ENCODE peak calls at places on chromosomes 3 and 15, in four cellular contexts. H is ovary, M is stomach, L is K562. C is an unnamed sample. For H3K27me3, the result is how much of the 10 kb centered on the place peaks cover.

GRCh38 chr3:111901617-111902016 is 42.6 kb downstream of the PHLDB2 start:
- DNase-seq in H (no peak), M (no peak), L (no peak), C (no peak)

GRCh38 chr3:60364475-60364874 is 886.8 kb downstream of the FHIT start:
- DNase-seq in H (no peak), M (no peak), L (no peak), C (no peak)

GRCh38 chr15:89888214-89888804 is 5.5 kb downstream of the AP3S2 start:
- DNase-seq in H (no peak), M (no peak), L (peak), C (no peak)

GRCh38 chr3:173745952-173746682 is 348.6 kb downstream of the NLGN1 start:
- DNase-seq in H (no peak), M (no peak), L (peak), C (no peak)

GRCh38 chr15:37880009-37880834 is 54.2 kb upstream of the TMCO5A start:
- DNase-seq in H (no peak), M (no peak), L (peak), C (no peak)

GRCh38 chr3:74642876-74643275 is 28.4 kb upstream of the CNTN3 start:
- DNase-seq in H (no peak), M (no peak), L (no peak), C (no peak)

GRCh38 chr3:61627768-61628185 is 66.4 kb downstream of the PTPRG start:
- DNase-seq in H (no peak), M (no peak), L (no peak), C (no peak)

GRCh38 chr15:71515375-71516186 is 294.8 kb upstream of the NR2E3 start:
- DNase-seq in H (no peak), M (no peak), L (no peak), C (no peak)

GRCh38 chr3:89059201-89059600 is 48.2 kb upstream of the EPHA3 start:
- DNase-seq in H (no peak), M (no peak), L (no peak), C (no peak)

GRCh38 chr3:24263069-24263668 is 231.5 kb downstream of the THRB start:
- DNase-seq in H (no peak), M (no peak), L (no peak), C (no peak)

GRCh38 chr3:54830658-54831057 is 97.2 kb downstream of the LRTM1 start:
- DNase-seq in H (no peak), M (no peak), L (peak), C (no peak)

GRCh38 chr15:71323604-71324003 is 208.3 kb downstream of the THSD4 start:
- DNase-seq in H (no peak), M (no peak), L (no peak), C (no peak)

GRCh38 chr3:46368569-46368968 is 2.2 kb upstream of the CCR5 start:
- DNase-seq in H (no peak), M (peak), L (peak), C (peak)

GRCh38 chr3:192171213-192171612 is 556.1 kb downstream of the FGF12 start:
- DNase-seq in H (no peak), M (no peak), L (no peak), C (no peak)

GRCh38 chr15:68207176-68207935 is 2.2 kb upstream of the CALML4 start:
- DNase-seq in H (no peak), M (peak), L (no peak), C (no peak)

GRCh38 chr3:79354179-79354688 is 413.6 kb downstream of the ROBO1 start:
- DNase-seq in H (no peak), M (no peak), L (no peak), C (no peak)
- TF ChIP-seq EP300 in H (no peak), M (no peak), L (no peak), C (no peak)

GRCh38 chr15:60784855-60785254 is 305.9 kb upstream of the ICE2 start:
- DNase-seq in H (no peak), M (no peak), L (no peak), C (no peak)

GRCh38 chr15:60790641-60791040 is 311.7 kb upstream of the ICE2 start:
- DNase-seq in H (no peak), M (no peak), L (no peak), C (no peak)

GRCh38 chr15:60787737-60788513 is 309.0 kb upstream of the ICE2 start:
- DNase-seq in H (no peak), M (no peak), L (peak), C (no peak)

GRCh38 chr15:60791216-60791615 is 312.3 kb upstream of the ICE2 start:
- DNase-seq in H (no peak), M (no peak), L (no peak), C (no peak)

DNA sequence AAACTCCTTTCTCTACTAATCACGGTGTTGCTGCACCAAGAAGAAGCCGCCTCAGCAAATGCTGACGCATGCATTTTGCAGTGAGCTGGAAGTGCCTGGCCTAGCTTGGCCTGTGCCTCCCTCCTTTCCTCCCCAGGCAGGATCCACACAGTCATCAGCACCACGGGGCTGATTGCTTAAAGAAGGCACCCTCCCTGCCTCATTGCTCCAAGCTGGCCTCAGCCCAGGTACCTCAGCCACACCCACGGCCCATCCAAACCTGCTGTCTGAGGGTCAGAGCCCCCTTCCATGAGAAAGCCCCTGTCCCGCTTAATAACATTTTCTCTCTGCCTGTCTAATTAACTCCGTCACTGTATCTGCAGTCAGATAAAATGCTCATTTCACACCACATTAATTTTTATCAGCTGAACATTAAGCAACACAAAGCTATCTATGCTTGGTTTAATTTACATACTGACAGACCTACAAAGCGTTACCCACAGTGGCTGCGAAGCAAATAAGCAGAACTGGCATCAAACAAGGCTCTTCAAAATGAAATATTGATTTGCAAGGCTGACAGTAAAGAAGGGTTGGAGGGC is 309.7 kb upstream of the ICE2 start:
- DNase-seq in H (no peak), M (no peak), L (no peak), C (no peak)
- H3K27me3 ChIP-seq in H (under half), M (under half), L (under half), C (under half)

DNA sequence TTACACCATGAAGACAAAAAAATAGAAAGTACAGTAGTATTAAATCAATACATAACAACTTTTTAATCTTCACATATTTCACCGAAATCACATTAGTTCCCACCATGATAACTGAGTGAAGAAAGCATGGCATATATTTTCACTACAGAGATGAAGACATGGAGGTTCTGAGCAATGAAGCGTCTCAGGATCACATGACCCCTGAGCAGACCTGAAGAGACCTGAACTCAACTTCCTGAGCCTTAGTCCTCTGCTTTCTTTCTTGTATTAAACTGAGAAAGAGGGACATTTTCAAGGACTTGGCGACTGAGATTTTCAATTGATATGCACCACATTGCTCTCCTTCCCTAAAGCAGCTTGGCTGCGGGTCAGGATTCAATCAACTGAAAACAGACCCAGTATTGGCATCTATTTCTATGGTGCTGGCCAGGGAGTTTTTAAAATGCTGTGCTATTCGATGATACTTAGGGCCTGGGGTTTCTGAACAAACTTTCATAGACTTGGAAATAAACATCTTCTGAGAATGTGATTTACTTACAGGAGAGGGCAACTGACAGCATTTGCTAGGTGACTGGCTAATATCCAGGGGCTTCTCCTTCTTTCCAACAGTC is 165.1 kb downstream of the LSAMP start:
- DNase-seq in H (no peak), M (no peak), L (no peak), C (no peak)
- H3K4me3 ChIP-seq in H (no peak), M (no peak), L (no peak), C (no peak)

GRCh38 chr3:187975571-187976360 is 178.2 kb upstream of the LPP start:
- DNase-seq in H (no peak), M (no peak), L (no peak), C (peak)
- TF ChIP-seq EP300 in H (no peak), M (no peak), L (no peak), C (no peak)

GRCh38 chr3:13856006-13856405 is 23.9 kb downstream of the WNT7A start:
- DNase-seq in H (no peak), M (no peak), L (no peak), C (no peak)
- H3K27me3 ChIP-seq in H (under half), M (under half), L (under half), C (under half)

DNA sequence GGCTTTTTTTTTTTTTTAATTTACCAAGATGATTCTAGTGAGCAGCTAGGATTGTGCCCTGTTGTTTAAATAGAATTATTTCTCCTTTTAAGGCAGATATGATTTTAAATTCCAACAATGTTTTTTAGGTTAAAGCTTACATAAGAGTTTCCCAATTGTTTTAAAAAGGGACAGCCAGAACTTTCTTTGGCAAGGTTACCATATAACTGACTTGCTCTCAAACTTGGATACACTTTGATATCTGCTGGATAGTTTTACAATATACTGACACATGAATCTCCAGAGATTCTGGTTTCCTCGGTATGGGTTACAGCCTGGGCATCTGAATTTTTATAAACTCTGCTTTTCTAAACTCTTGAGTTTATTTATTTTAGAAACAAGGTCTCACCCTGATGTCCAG is 134.3 kb upstream of the GADL1 start:
- DNase-seq in H (no peak), M (no peak), L (no peak), C (no peak)
- H3K4me3 ChIP-seq in H (no peak), M (no peak), L (no peak), C (no peak)

GRCh38 chr15:92435145-92435544 is 41.5 kb downstream of the ST8SIA2 start:
- DNase-seq in H (no peak), M (no peak), L (no peak), C (no peak)
- TF ChIP-seq EP300 in H (no peak), M (no peak), L (no peak), C (no peak)

DNA sequence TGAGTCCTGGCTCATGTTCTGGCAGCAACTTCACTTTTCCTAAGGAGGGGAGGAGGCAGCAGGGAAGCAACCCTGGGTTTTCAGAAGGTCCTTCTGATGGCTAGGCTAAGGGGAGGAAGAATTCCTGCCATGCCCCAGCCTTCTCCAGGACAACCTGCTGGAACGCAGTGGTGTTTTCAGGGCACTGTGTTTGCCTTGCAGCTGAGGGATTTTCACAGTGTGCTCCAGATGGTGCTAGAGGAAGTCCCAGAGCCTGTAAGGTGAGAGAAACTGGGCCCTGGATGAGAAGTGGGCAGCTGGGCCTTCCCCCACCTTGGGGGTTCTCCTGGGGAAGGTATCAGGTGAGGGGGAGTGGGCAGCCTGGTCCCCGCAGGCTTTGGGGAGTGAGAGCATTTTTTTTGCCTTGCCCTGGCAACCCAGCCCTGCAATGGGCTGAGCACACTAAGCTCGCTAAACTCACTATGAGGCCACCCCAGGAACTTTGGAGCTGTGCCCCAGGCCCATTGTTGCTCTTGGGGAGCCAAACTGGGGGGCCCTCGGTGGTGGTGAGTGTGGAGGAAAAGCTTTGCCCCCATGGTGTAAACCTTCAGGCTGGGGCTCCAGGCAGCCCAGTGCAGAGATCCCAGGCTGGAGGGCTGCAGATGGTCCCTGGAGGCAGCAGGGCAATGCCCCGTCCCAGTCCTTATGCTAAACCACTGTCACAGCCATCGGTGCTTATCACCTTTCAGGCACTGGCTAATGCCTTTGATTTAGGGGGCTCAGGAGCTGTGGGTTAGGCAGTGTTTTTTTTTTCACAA is 41.0 kb downstream of the ACAA1 start:
- DNase-seq in H (no peak), M (no peak), L (no peak), C (no peak)
- H3K27me3 ChIP-seq in H (under half), M (under half), L (half or more), C (under half)